ENCODE peak calls at places on chromosomes 1 and 21, in four cellular contexts. One of them, this sample, is unnamed.

GRCh38 chr1:184903111-184903692 is 71.1 kb downstream of the NIBAN1 start:
- DNase-seq in K562: no peak
- DNase-seq in HCT116: no peak
- DNase-seq in H1: no peak
- DNase-seq in this sample: no peak

GRCh38 chr1:1943834-1944570 is 24.9 kb upstream of the TMEM52 start:
- DNase-seq in K562: peak; percentile 79
- DNase-seq in H1: no peak
- DNase-seq in HCT116: peak; percentile 35
- DNase-seq in this sample: no peak

GRCh38 chr1:29324771-29325351 is 88.5 kb downstream of the PTPRU start:
- DNase-seq in HCT116: peak; percentile 8
- DNase-seq in H1: peak; percentile 98
- DNase-seq in K562: peak; percentile 93
- DNase-seq in this sample: no peak

GRCh38 chr1:71047635-71048607 is at the start of gene PTGER3:
- DNase-seq in K562: peak; percentile 91
- DNase-seq in HCT116: no peak
- DNase-seq in H1: no peak
- DNase-seq in this sample: no peak

GRCh38 chr1:3907031-3907534 is 7.0 kb upstream of the C1orf174 start:
- DNase-seq in HCT116: no peak
- DNase-seq in K562: peak; percentile 86
- DNase-seq in H1: no peak
- DNase-seq in this sample: no peak

GRCh38 chr1:35925741-35926140 is 5.2 kb upstream of the AGO3 start:
- DNase-seq in HCT116: no peak
- DNase-seq in K562: no peak
- DNase-seq in H1: no peak
- DNase-seq in this sample: no peak

GRCh38 chr1:243945727-243946126 is 95.7 kb upstream of the AKT3 start:
- DNase-seq in K562: no peak
- DNase-seq in HCT116: no peak
- DNase-seq in H1: no peak
- DNase-seq in this sample: no peak

GRCh38 chr1:182713939-182714338 is 29.6 kb upstream of the RGS8 start:
- DNase-seq in H1: no peak
- DNase-seq in K562: no peak
- DNase-seq in HCT116: no peak
- DNase-seq in this sample: no peak

GRCh38 chr21:44534688-44535087 is 5.3 kb downstream of the KRTAP10-1 start:
- DNase-seq in H1: no peak
- DNase-seq in HCT116: no peak
- DNase-seq in K562: no peak
- DNase-seq in this sample: no peak

GRCh38 chr1:162877412-162877811 is 16.4 kb upstream of the CCDC190 start:
- DNase-seq in K562: no peak
- DNase-seq in HCT116: no peak
- DNase-seq in H1: no peak
- DNase-seq in this sample: no peak

GRCh38 chr21:32412162-32412997 is at the start of gene EVA1C:
- DNase-seq in H1: no peak
- DNase-seq in HCT116: no peak
- DNase-seq in K562: no peak
- DNase-seq in this sample: no peak

GRCh38 chr1:111399792-111400610 is 27.5 kb downstream of the OVGP1 start:
- DNase-seq in H1: no peak
- DNase-seq in K562: peak; percentile 55
- DNase-seq in HCT116: peak; percentile 33
- DNase-seq in this sample: peak; percentile 1

GRCh38 chr1:240803151-240803550 is 191.2 kb upstream of the GREM2 start:
- DNase-seq in HCT116: no peak
- DNase-seq in H1: no peak
- DNase-seq in K562: no peak
- DNase-seq in this sample: peak; percentile 33

GRCh38 chr21:44083631-44084291 is 23.4 kb upstream of the PWP2 start:
- DNase-seq in HCT116: no peak
- DNase-seq in H1: no peak
- DNase-seq in K562: no peak
- DNase-seq in this sample: no peak

GRCh38 chr1:9494936-9495758 is 44.1 kb upstream of the SLC25A33 start:
- DNase-seq in HCT116: peak; percentile 38
- DNase-seq in K562: peak; percentile 81
- DNase-seq in H1: peak; percentile 38
- DNase-seq in this sample: no peak

GRCh38 chr21:44253832-44254700 is 7.6 kb downstream of the DNMT3L start:
- DNase-seq in HCT116: no peak
- DNase-seq in K562: peak; percentile 7
- DNase-seq in H1: no peak
- DNase-seq in this sample: no peak

GRCh38 chr1:87723193-87723592 is 394.5 kb downstream of the LMO4 start:
- DNase-seq in HCT116: no peak
- DNase-seq in K562: no peak
- DNase-seq in H1: no peak
- DNase-seq in this sample: no peak
- TF ChIP-seq SIN3A in HCT116: no peak
- TF ChIP-seq SIN3A in K562: no peak
- TF ChIP-seq SIN3A in H1: no peak
- TF ChIP-seq SIN3A in this sample: no peak

GRCh38 chr1:225660544-225660946 is 7.6 kb upstream of the ENAH start:
- DNase-seq in HCT116: no peak
- DNase-seq in H1: no peak
- DNase-seq in K562: no peak
- DNase-seq in this sample: no peak
- H3K27ac ChIP-seq in HCT116: no peak overlapping the region
- H3K27ac ChIP-seq in H1: no peak overlapping the region
- H3K27ac ChIP-seq in K562: no peak overlapping the region
- H3K27ac ChIP-seq in this sample: no peak overlapping the region

GRCh38 chr1:165124772-165125171 is 231.7 kb downstream of the LMX1A start:
- DNase-seq in H1: no peak
- DNase-seq in K562: no peak
- DNase-seq in HCT116: no peak
- DNase-seq in this sample: no peak

GRCh38 chr1:165134431-165134830 is 222.1 kb downstream of the LMX1A start:
- DNase-seq in H1: no peak
- DNase-seq in K562: no peak
- DNase-seq in HCT116: no peak
- DNase-seq in this sample: no peak

GRCh38 chr1:165129568-165130164 is 226.8 kb downstream of the LMX1A start:
- DNase-seq in H1: peak; percentile 53
- DNase-seq in K562: peak; percentile 56
- DNase-seq in HCT116: peak; percentile 51
- DNase-seq in this sample: no peak
- TF ChIP-seq SIN3A in H1: no peak
- TF ChIP-seq SIN3A in K562: no peak
- TF ChIP-seq SIN3A in HCT116: no peak
- TF ChIP-seq SIN3A in this sample: no peak

GRCh38 chr1:6259491-6260362 is 1.2 kb downstream of the GPR153 start:
- DNase-seq in K562: peak; percentile 92
- DNase-seq in HCT116: peak; percentile 37
- DNase-seq in H1: no peak
- DNase-seq in this sample: no peak

GRCh38 chr1:6260433-6260934 is 414 bp downstream of the GPR153 start:
- DNase-seq in HCT116: no peak
- DNase-seq in K562: peak; percentile 61
- DNase-seq in H1: no peak
- DNase-seq in this sample: no peak

GRCh38 chr1:6260961-6261614 is at the start of gene GPR153:
- DNase-seq in H1: no peak
- DNase-seq in HCT116: no peak
- DNase-seq in K562: peak; percentile 88
- DNase-seq in this sample: no peak

GRCh38 chr1:6262570-6263420 is 1.9 kb upstream of the GPR153 start:
- DNase-seq in H1: no peak
- DNase-seq in HCT116: no peak
- DNase-seq in K562: no peak
- DNase-seq in this sample: no peak

DNA sequence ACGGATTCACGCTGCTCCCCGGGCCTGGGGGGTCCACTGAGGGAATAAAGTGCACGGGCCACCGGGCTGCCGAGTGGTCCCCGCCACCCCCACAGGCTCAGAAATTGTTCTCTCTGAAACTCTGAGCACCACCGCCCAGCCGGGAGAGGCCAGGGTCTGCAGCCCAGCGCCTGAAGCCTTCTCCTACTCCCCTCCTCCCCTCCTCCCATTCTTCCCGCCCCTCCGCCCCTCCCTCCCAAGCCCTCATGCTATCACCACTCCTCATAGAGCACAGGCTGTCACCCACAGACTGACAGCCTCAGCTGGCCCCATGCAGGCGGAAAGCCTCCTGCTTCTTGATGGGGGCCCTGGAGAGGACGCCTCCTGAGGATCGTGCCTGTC is 707 bp upstream of the GPR153 start:
- DNase-seq in K562: peak; percentile 68
- DNase-seq in HCT116: no peak
- DNase-seq in H1: no peak
- DNase-seq in this sample: no peak
- H3K27ac ChIP-seq in K562: no peak overlapping the region
- H3K27ac ChIP-seq in HCT116: no peak overlapping the region
- H3K27ac ChIP-seq in H1: no peak overlapping the region
- H3K27ac ChIP-seq in this sample: no peak overlapping the region

DNA sequence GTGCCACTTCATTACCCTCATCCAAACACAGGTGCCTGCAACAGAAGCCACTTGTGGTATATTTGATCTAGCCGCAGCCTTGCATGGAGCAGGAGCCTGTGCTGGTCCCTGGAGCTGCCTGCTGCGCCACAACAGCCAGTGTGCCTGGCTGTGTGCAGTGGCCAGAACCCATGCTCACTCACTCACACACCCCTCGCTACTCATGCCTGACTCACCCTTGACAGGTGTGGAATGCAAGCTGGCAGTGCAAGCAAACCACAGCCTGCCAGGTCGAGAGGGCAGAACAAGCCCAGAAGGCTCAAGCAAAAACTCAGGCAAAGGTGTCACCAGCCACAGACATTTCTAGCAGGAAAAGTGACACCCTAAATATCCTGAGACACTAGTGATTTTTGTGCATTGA is 1510.9 kb downstream of the KCNT2 start:
- DNase-seq in H1: no peak
- DNase-seq in HCT116: peak; percentile 61
- DNase-seq in K562: no peak
- DNase-seq in this sample: no peak
- TF ChIP-seq SIN3A in H1: no peak
- TF ChIP-seq SIN3A in HCT116: peak; percentile 85
- TF ChIP-seq SIN3A in K562: no peak
- TF ChIP-seq SIN3A in this sample: no peak

GRCh38 chr1:10815863-10816195 is 19.4 kb upstream of the CASZ1 start:
- DNase-seq in HCT116: no peak
- DNase-seq in H1: no peak
- DNase-seq in K562: no peak
- DNase-seq in this sample: no peak
- H3K27ac ChIP-seq in HCT116: no peak overlapping the region
- H3K27ac ChIP-seq in H1: no peak overlapping the region
- H3K27ac ChIP-seq in K562: no peak overlapping the region
- H3K27ac ChIP-seq in this sample: no peak overlapping the region

GRCh38 chr21:37008705-37009104 is 2.2 kb downstream of the RIPPLY3 start:
- DNase-seq in K562: no peak
- DNase-seq in H1: no peak
- DNase-seq in HCT116: no peak
- DNase-seq in this sample: no peak
- TF ChIP-seq SIN3A in K562: no peak
- TF ChIP-seq SIN3A in H1: no peak
- TF ChIP-seq SIN3A in HCT116: no peak
- TF ChIP-seq SIN3A in this sample: no peak

This sample was measured in Panc1.